ENCODE peak calls at places on chromosome 19, in four cellular contexts. W, A, L and U are unnamed samples.

GRCh38 chr19:1009043-1009975 is 9.1 kb downstream of the GRIN3B start:
- DNase-seq in A (no peak), W (no peak), L (no peak), U (no peak)

GRCh38 chr19:328025-328505 is 16.5 kb downstream of the MIER2 start:
- DNase-seq in W (no peak), A (no peak), L (no peak), U (no peak)

GRCh38 chr19:40517248-40517647 is 50.4 kb downstream of the SPTBN4 start:
- DNase-seq in A (no peak), W (no peak), L (no peak), U (no peak)

GRCh38 chr19:5623397-5624153 is 692 bp downstream of the SAFB start:
- DNase-seq in A (no peak), L (no peak), W (no peak), U (no peak)

GRCh38 chr19:19062454-19063182 is 1.2 kb upstream of the SLC25A42 start:
- DNase-seq in A (no peak), W (peak; percentile 63), L (no peak), U (peak; percentile 29)

GRCh38 chr19:28137772-28138171 is 1075.2 kb downstream of the UQCRFS1 start:
- DNase-seq in A (no peak), W (no peak), L (no peak), U (no peak)

GRCh38 chr19:49469828-49470614 is 4.0 kb upstream of the FLT3LG start:
- DNase-seq in L (no peak), A (no peak), W (peak; percentile 30), U (no peak)

GRCh38 chr19:13992025-13992424 is 14.1 kb downstream of the RFX1 start:
- DNase-seq in W (no peak), L (no peak), A (no peak), U (no peak)

GRCh38 chr19:45164577-45165335 is 4.0 kb upstream of the NKPD1 start:
- DNase-seq in L (no peak), W (peak; percentile 68), A (peak; percentile 75), U (no peak)

GRCh38 chr19:42370068-42370520 is 20.0 kb downstream of the CNFN start:
- DNase-seq in W (no peak), L (no peak), A (no peak), U (no peak)

GRCh38 chr19:56393119-56394012 is at the start of gene ZNF582:
- DNase-seq in L (peak; percentile 89), W (peak; percentile 94), A (peak; percentile 98), U (peak; percentile 38)

GRCh38 chr19:30208661-30209060 is 163.5 kb upstream of the ZNF536 start:
- DNase-seq in A (no peak), W (no peak), L (no peak), U (no peak)

GRCh38 chr19:41456342-41456918 is 13.5 kb downstream of the ERICH4 start:
- DNase-seq in A (no peak), L (no peak), W (peak; percentile 31), U (no peak)

GRCh38 chr19:18470153-18470552 is 32.2 kb upstream of the ISYNA1 start:
- DNase-seq in W (no peak), L (no peak), A (no peak), U (no peak)

GRCh38 chr19:8302734-8303133 is 5.4 kb downstream of the CD320 start:
- DNase-seq in W (no peak), L (no peak), A (peak; percentile 6), U (no peak)

GRCh38 chr19:47719047-47719885 is 6.0 kb downstream of the EHD2 start:
- DNase-seq in L (peak; percentile 84), A (peak; percentile 87), W (peak; percentile 100), U (peak; percentile 95)

GRCh38 chr19:55638864-55639359 is 1.9 kb upstream of the ZNF580 start:
- DNase-seq in L (no peak), A (no peak), W (peak; percentile 39), U (no peak)

GRCh38 chr19:54209748-54210494 is 9.3 kb downstream of the RPS9 start:
- DNase-seq in W (peak; percentile 98), A (peak; percentile 95), L (peak; percentile 98), U (peak; percentile 82)

GRCh38 chr19:7977723-7978040 is 27.8 kb downstream of the ELAVL1 start:
- DNase-seq in W (no peak), L (no peak), A (no peak), U (no peak)

GRCh38 chr19:7098701-7099596 is 29.4 kb downstream of the ZNF557 start:
- DNase-seq in W (peak; percentile 92), A (peak; percentile 93), L (peak; percentile 82), U (peak; percentile 68)

GRCh38 chr19:34220472-34221063 is 33.8 kb upstream of the GARRE1 start:
- DNase-seq in L (no peak), W (peak; percentile 68), A (peak; percentile 54), U (no peak)

GRCh38 chr19:16315825-16316505 is 8.7 kb upstream of the KLF2 start:
- DNase-seq in A (peak; percentile 72), L (peak; percentile 89), W (peak; percentile 97), U (peak; percentile 93)

GRCh38 chr19:35013820-35014754 is 14.0 kb downstream of the GRAMD1A start:
- DNase-seq in L (no peak), W (no peak), A (peak; percentile 41), U (no peak)

GRCh38 chr19:11136400-11137101 is 19.0 kb downstream of the SPC24 start:
- DNase-seq in W (no peak), L (no peak), A (no peak), U (no peak)

GRCh38 chr19:17114414-17114831 is 38.8 kb downstream of the MYO9B start:
- DNase-seq in W (no peak), A (no peak), L (peak; percentile 73), U (no peak)